ENCODE peak calls at places on chromosomes 5 and 9, in six cellular contexts. B is IMR-90, S is cardiac muscle cell, D is ovary, J is upper lobe of right lung, I is WERI-Rb-1. U is an unnamed sample. For H3K36me3, the result is how much of the 10 kb centered on the place peaks cover.

GRCh38 chr5:124061663-124062062 is 549.7 kb downstream of the CSNK1G3 start:
- DNase-seq in D (peak), J (no peak), I (no peak), S (no peak), B (peak), U (peak)

GRCh38 chr9:132877818-132878694 is at the start of gene AK8:
- DNase-seq in I (peak), J (peak), D (peak), S (peak), B (peak), U (peak)

GRCh38 chr9:87301381-87301780 is 196.3 kb upstream of the DAPK1 start:
- DNase-seq in D (no peak), B (no peak), I (no peak), J (no peak), S (no peak), U (peak)

GRCh38 chr5:141559481-141559880 is 59.3 kb downstream of the DIAPH1 start:
- DNase-seq in J (no peak), D (no peak), S (no peak), B (peak), I (no peak), U (no peak)

GRCh38 chr5:175830586-175831300 is 40.6 kb upstream of the CPLX2 start:
- DNase-seq in J (no peak), S (no peak), B (no peak), D (no peak), I (no peak), U (no peak)

GRCh38 chr5:88555658-88556057 is 287.0 kb upstream of the TMEM161B start:
- DNase-seq in J (no peak), B (no peak), D (no peak), S (peak), I (peak), U (no peak)

GRCh38 chr5:142922223-142922952 is 152.2 kb downstream of the ARHGAP26 start:
- DNase-seq in S (peak), J (no peak), D (no peak), B (peak), I (no peak), U (no peak)

GRCh38 chr5:113487779-113488644 is at the start of gene MCC:
- DNase-seq in D (peak), I (peak), S (peak), B (peak), J (peak), U (peak)

GRCh38 chr5:159814810-159815585 is 101.3 kb upstream of the ADRA1B start:
- DNase-seq in B (peak), I (no peak), S (no peak), J (no peak), D (no peak), U (no peak)

GRCh38 chr5:151923865-151924264 is 786 bp downstream of the GLRA1 start:
- DNase-seq in S (peak), I (peak), J (no peak), B (no peak), D (no peak), U (no peak)

DNA sequence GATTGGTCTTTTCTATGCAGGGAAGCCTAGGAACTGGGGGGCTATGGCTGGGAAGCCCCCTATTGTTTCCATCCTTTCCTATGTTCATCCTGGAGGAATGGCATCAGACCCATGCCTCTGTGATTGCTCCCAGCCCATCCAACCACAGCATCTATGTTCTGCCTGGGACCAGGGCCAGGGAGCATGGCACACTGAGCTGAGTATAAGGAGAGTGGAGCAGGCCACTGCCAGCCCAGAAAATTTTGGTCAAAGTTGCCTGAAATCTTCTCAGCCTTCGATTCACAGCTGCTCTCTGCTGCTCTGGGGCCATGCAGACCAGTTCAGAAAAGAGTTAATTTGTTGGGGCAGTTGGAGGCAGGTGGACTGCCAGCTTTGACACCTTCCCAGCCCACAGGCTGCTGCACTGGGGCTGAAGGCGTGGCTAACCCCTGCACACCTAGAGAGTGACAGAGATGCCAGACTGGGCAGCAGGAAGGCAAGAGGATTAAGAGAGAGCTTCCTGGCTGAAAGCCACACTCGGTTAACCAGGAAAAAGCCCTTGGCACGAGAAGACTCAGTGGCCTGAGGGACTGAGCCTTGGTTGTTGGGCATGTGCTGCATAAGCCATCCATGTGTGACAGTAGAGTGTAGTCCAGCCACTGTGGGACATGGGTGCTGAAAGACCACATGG is 12.1 kb downstream of the TGFBI start:
- DNase-seq in J (no peak), D (no peak), B (no peak), I (peak), S (no peak), U (no peak)
- H3K36me3 ChIP-seq in J (under half), D (under half), B (half or more), I (under half), S (under half), U (under half)

GRCh38 chr9:121598167-121599000 is 53.0 kb upstream of the DAB2IP start:
- DNase-seq in S (peak), B (peak), D (peak), I (no peak), J (peak), U (peak)
- H3K4me3 ChIP-seq in S (peak), B (peak), D (peak), I (no peak), J (peak), U (peak)

DNA sequence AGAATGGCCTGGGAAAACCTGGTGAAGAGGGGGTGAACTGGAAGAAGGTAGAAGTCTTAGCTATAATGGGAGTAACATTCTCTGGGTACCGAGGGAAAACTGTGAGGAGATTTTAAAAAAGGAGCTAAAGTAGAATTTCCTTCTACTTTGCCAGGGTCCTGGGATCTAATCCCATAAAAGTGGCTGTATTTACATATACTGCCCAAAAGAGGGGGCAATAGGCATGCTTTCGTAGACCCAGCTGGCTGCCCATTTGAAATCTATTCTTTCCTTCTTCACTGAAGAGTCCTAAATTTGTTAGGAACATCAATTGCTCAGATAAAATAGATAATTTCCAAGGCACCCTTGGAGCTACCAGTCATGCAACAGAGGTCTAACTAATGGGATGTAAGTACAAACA is 159.2 kb downstream of the CDC42SE2 start:
- DNase-seq in J (no peak), B (peak), S (peak), D (no peak), I (no peak), U (no peak)
- TF ChIP-seq CTCF in J (peak), B (peak), S (peak), D (no peak), I (peak), U (peak)

GRCh38 chr5:90636948-90637347 is 78.4 kb downstream of the ADGRV1 start:
- DNase-seq in D (no peak), S (no peak), B (no peak), J (no peak), I (no peak), U (no peak)

GRCh38 chr5:90628492-90628891 is 69.9 kb downstream of the ADGRV1 start:
- DNase-seq in S (no peak), I (no peak), D (no peak), J (no peak), B (no peak), U (no peak)

GRCh38 chr5:90637731-90638130 is 79.1 kb downstream of the ADGRV1 start:
- DNase-seq in D (no peak), J (no peak), I (no peak), B (no peak), S (no peak), U (no peak)

GRCh38 chr5:90632799-90633198 is 74.2 kb downstream of the ADGRV1 start:
- DNase-seq in B (no peak), I (no peak), J (no peak), D (no peak), S (no peak), U (no peak)
- H3K36me3 ChIP-seq in B (under half), I (under half), J (under half), D (under half), S (under half), U (under half)

GRCh38 chr5:148806520-148806931 is 19.9 kb upstream of the ADRB2 start:
- DNase-seq in D (no peak), J (no peak), I (no peak), B (no peak), S (no peak), U (no peak)

GRCh38 chr5:148807845-148808244 is 18.6 kb upstream of the ADRB2 start:
- DNase-seq in B (no peak), I (no peak), J (no peak), S (peak), D (no peak), U (no peak)

GRCh38 chr5:148810821-148811220 is 15.6 kb upstream of the ADRB2 start:
- DNase-seq in D (no peak), B (no peak), I (no peak), S (no peak), J (no peak), U (no peak)

GRCh38 chr5:148809781-148810524 is 16.5 kb upstream of the ADRB2 start:
- DNase-seq in J (no peak), B (no peak), S (no peak), I (no peak), D (no peak), U (no peak)

DNA sequence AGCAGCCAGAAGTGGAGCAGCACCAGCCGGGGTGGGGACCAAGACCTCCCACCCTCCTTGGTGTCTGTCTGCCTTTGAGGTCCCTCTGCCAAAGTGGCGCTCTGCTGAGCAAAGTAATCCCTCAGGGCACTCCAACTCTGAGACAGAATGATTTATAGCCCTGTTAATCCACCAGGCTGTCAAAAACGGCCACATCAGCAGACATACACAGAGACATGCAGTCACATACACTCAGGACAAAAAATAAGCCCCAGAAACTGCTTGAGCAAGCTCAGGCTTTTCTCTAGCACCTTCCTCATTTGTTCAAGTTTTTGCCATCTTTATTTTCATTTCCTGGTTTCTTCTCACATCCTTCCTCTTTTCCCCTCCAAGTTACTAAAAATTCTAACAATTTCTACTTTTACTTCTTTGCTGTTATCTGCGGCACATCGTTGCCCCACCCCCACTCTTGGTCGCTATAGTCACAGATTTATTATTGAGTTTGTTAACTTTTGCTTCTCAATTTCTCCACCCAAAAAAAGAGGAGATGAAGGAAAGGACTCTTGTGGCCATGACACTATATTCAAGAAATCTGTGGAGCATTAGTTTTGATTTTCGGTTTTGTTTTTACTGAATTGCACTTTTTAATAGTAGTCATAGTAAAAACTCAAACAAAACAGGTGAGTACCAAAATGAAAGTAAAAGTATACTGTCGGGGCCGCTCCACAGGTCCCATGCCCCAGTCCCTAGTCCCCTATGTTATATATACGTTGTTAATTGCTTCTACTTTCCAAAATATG is 17.4 kb upstream of the ADRB2 start:
- DNase-seq in I (peak), D (no peak), B (no peak), J (no peak), S (peak), U (no peak)
- H3K4me3 ChIP-seq in I (no peak), D (no peak), B (no peak), J (peak), S (no peak), U (no peak)

DNA sequence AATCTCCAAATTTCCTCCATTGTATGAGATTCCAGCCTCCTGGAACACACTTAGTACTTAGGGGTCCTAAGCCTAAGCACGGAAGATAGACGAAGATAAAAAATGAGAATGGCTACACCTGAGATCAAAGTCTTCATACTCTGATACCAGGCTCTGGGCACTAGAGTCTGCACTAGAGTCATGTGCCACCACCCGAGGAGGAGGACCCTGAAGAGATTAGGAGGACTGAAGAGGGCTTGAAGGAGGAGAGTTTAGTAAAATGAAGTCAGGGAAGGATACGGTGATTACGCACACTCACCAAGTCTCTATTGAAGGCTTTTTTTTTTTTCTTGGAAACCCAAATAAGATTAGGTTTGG is 573 bp upstream of the SPATA24 start:
- DNase-seq in B (no peak), D (no peak), J (no peak), S (no peak), I (peak), U (no peak)
- TF ChIP-seq CTCF in B (no peak), D (no peak), J (no peak), S (no peak), I (no peak), U (no peak)

GRCh38 chr5:168467755-168468280 is 18.5 kb upstream of the RARS1 start:
- DNase-seq in S (no peak), B (no peak), I (peak), D (no peak), J (no peak), U (no peak)
- H3K36me3 ChIP-seq in S (under half), B (under half), I (half or more), D (under half), J (under half), U (under half)

GRCh38 chr5:40844565-40844964 is 3.4 kb downstream of the CARD6 start:
- DNase-seq in I (no peak), D (no peak), J (no peak), S (no peak), B (no peak), U (no peak)

GRCh38 chr5:40846371-40846770 is 5.2 kb downstream of the CARD6 start:
- DNase-seq in B (no peak), I (no peak), J (no peak), S (no peak), D (no peak), U (no peak)

GRCh38 chr5:40838076-40838475 is 3.1 kb upstream of the RPL37 start:
- DNase-seq in D (no peak), J (no peak), B (no peak), I (no peak), S (no peak), U (no peak)

GRCh38 chr5:40841068-40841805 is at the start of gene CARD6:
- DNase-seq in I (no peak), D (no peak), S (no peak), B (peak), J (no peak), U (no peak)

GRCh38 chr5:40842351-40842750 is 1.2 kb downstream of the CARD6 start:
- DNase-seq in I (no peak), J (no peak), B (peak), D (no peak), S (no peak), U (no peak)
- H3K4me3 ChIP-seq in I (no peak), J (peak), B (no peak), D (peak), S (no peak), U (peak)

GRCh38 chr5:32059779-32060178 is 114.3 kb downstream of the GOLPH3 start:
- DNase-seq in S (no peak), D (no peak), J (no peak), B (no peak), I (no peak), U (no peak)

GRCh38 chr5:32055891-32056866 is 117.9 kb downstream of the GOLPH3 start:
- DNase-seq in B (no peak), D (no peak), I (no peak), S (peak), J (no peak), U (no peak)

GRCh38 chr5:32058101-32058500 is 116.0 kb downstream of the GOLPH3 start:
- DNase-seq in D (no peak), I (no peak), S (no peak), J (no peak), B (no peak), U (no peak)

GRCh38 chr5:32061236-32061635 is 112.9 kb downstream of the GOLPH3 start:
- DNase-seq in D (no peak), J (no peak), S (no peak), B (no peak), I (no peak), U (no peak)

DNA sequence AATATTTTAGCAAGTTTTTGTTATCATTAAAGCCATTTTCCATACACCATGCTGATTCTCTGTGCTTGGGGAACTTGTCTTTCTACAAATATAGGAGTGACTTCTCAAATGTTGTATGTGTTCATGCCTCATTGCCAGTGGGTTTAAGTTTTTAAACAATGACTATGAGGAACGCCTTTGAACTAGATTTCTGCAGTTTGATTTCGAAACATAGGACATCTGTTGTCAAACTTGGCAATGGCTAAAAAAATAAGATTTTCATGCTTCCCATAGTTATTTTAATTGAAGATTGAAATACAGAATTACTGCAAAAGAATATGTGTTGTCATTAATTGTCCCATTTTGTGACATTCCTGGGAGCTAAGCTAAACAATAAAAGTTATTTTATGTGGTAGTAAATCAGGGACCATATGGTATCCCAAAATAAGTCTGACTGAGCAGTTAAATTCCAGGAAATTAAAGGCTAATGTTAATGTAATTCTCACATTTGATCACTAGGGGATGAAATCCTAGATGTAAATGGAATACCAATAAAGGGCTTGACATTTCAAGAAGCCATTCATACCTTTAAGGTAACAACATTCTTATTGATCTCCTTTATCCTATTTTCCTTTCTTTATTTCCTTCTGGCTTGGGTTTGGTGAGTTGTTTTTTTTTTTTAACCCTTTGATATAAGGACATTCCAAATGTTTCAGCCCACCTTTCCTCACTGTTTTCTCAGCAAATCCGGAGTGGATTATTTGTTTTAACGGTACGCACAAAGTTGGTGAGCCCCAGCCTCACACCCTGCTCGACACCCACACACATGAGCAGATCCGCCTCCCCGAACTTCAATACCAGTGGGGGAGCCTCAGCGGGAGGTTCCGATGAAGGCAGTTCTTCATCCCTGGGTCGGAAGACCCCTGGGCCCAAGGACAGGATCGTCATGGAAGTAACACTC is 116.7 kb downstream of the GOLPH3 start:
- DNase-seq in I (no peak), D (no peak), B (no peak), J (no peak), S (no peak), U (no peak)
- TF ChIP-seq CTCF in I (no peak), D (no peak), B (peak), J (no peak), S (peak), U (no peak)

DNA sequence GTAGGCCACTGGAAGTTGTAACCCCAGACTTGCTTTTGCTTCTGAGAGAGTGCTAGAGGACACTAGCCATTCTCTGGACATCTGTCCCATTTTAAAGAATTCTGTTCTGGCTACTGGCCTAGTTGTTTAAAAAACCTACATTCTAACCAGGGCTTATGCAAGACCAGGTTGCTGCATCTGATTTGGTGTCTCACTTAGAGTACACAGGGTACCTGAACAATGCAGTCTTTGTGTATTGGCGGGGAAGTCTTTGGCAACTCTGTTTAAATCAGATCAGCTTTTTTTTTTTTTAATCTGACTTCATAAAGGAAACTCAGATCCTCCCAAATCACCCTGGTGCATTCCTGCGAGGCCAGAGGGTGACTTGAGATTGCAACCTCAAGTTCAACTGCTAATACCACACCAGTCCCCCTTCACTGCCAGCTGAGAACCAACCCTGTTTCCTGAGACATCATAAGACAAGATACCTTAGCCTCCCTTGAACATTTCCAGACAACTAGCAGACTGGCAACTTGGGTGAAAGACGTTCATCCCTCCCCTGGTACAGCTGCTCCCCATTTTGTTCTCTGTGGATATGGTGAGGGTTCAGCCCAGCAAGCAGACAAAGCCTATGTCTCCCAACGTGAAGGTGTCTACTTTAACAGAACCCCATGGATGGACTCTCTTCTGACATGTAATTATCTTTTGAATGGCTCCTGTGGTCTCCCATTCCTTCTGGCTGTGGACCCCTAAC is 27.0 kb downstream of the SKP1 start:
- DNase-seq in J (no peak), B (peak), D (no peak), I (no peak), S (no peak), U (no peak)
- H3K36me3 ChIP-seq in J (half or more), B (under half), D (under half), I (half or more), S (under half), U (under half)